ENCODE peak calls at places on chromosomes 6 and 20, in four cellular contexts. S is H1, P is H9, I is mesenchymal stem cell. U is an unnamed sample.

GRCh38 chr6:144644776-144645175 is 359.6 kb downstream of the UTRN start:
- DNase-seq in S (peak; percentile 33), P (no peak), I (no peak), U (peak; percentile 33)

GRCh38 chr6:120871416-120872261 is 462.6 kb downstream of the TBC1D32 start:
- DNase-seq in P (peak; percentile 46), S (no peak), I (no peak), U (no peak)

GRCh38 chr6:149484733-149485700 is at the start of gene ZC3H12D:
- DNase-seq in P (peak; percentile 59), S (no peak), I (peak; percentile 53), U (peak; percentile 33)

GRCh38 chr6:93787841-93788240 is 368.5 kb upstream of the EPHA7 start:
- DNase-seq in S (no peak), I (peak; percentile 54), P (no peak), U (no peak)

GRCh38 chr6:1670711-1671462 is 61.2 kb downstream of the FOXC1 start:
- DNase-seq in P (no peak), S (no peak), I (no peak), U (peak; percentile 69)

GRCh38 chr6:7991992-7992815 is 72.0 kb downstream of the BLOC1S5 start:
- DNase-seq in S (no peak), I (peak; percentile 63), P (no peak), U (peak; percentile 92)

GRCh38 chr20:34111057-34111711 is 859 bp downstream of the EIF2S2 start:
- DNase-seq in I (peak; percentile 84), P (no peak), S (no peak), U (peak; percentile 71)

GRCh38 chr20:25984933-25985332 is 288.3 kb upstream of the ZNF337 start:
- DNase-seq in P (no peak), I (no peak), S (no peak), U (peak; percentile 49)

DNA sequence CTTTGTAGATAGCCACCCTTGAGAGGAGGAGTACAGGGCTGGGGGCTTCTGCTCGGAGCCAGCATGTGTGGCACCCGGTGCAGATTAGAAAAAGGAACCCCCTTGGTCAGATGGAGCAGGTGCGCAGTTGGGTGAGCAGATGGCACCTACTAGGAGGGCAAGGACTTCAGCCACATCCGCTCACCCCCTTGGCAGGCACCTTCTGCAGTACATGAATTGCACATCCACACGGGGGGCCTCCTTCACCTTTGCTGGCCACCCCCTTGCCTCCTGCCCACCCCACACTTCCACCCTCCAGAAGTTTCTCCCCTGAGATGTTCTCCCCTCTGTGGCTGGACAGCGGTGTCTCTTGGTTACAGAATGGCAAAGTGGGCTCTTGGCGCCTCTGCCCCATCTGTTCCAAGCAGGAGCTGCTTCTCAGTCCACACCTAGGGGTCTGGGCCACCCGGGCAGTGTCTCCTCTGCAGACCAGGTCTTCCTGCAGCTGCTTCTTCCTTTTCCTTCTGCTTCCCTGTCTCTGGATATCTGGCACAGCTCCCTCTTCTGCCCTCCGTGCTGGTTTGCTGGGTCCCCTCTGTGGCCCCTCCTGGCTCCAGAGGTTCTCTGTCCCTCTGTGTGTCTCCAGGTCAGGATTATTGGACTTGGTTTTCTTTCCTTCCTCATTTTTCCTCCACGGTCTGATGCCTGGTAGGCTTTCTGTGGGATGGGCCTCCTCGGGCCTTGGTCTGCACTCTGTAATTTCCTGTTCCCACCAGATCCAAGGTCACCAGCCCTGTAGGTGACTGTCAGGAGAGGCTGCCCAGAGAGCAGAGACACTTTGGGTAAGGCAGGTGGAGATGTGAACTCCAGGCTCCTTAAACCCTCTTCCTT is 4.1 kb downstream of the MDFI start:
- DNase-seq in P (no peak), I (no peak), S (no peak), U (no peak)
- H4K91ac ChIP-seq in P (no peak overlapping the region), I (no peak overlapping the region), S (no peak overlapping the region), U (no peak overlapping the region)

DNA sequence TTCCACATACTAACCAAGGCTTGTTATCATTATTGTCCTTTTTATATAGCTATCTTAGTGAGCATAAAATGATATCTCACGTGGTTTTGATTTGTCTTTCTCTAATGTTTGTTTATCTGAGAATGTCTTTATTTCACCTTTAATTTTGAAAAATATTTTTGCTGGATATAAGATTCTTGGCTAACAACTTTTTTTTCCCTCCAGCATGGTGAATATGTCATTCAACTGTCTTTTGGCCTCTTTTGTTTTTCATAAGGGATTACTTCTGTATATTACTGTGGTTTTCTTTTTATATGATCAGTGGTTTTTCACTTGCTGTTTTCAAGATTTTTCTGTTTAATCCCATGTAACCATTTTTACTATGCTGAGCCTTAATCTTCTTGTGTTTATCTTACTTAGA is 141.0 kb downstream of the GRM1 start:
- DNase-seq in I (no peak), P (no peak), S (no peak), U (no peak)
- H2BK5ac ChIP-seq in I (no peak overlapping the region), P (no peak overlapping the region), S (no peak overlapping the region), U (no peak overlapping the region)

DNA sequence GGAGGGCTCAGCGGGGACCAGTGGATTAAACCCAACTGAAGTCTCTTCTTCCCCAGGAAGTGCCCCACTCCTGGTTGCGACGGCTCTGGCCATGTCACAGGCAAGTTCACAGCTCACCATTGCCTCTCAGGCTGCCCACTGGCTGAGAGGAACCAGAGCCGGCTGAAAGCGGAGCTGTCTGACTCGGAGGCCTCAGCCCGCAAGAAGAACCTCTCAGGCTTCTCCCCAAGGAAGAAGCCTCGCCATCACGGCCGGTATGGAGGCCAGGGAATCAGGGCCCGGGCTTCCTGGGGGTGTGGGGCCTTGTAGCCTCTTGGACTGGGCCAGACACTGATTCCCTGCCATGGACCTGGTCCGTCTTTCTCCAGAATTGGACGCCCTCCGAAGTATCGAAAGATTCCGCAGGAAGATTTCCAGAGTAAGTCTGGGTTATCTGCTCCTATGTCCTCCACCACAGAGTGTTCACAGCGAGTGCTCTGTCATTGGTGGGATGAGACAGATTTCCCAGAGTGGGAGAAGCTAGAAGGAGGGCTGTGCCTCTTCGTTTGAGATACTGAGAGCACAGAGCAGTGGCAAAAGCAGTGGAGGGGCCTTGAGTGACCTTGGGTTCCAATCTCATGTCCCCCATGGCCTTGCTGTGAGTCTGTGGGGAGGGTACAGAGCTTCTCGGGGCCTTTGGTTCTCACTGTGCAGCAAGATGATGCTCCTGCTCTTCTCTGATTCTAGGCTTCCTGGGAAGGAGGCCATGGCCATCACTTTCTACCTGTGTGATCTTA is 22.6 kb upstream of the SGK2 start:
- DNase-seq in S (no peak), I (no peak), P (no peak), U (no peak)
- H4K91ac ChIP-seq in S (no peak overlapping the region), I (no peak overlapping the region), P (no peak overlapping the region), U (no peak overlapping the region)

GRCh38 chr6:170279977-170280688 is 10.7 kb downstream of the DLL1 start:
- DNase-seq in P (no peak), S (no peak), I (no peak), U (peak; percentile 12)

GRCh38 chr6:170280689-170281045 is 10.2 kb downstream of the DLL1 start:
- DNase-seq in S (no peak), I (no peak), P (no peak), U (no peak)

GRCh38 chr6:170282512-170283158 is 8.2 kb downstream of the DLL1 start:
- DNase-seq in S (no peak), I (no peak), P (no peak), U (no peak)

GRCh38 chr6:170283212-170284081 is 7.4 kb downstream of the DLL1 start:
- DNase-seq in P (no peak), I (no peak), S (no peak), U (no peak)

DNA sequence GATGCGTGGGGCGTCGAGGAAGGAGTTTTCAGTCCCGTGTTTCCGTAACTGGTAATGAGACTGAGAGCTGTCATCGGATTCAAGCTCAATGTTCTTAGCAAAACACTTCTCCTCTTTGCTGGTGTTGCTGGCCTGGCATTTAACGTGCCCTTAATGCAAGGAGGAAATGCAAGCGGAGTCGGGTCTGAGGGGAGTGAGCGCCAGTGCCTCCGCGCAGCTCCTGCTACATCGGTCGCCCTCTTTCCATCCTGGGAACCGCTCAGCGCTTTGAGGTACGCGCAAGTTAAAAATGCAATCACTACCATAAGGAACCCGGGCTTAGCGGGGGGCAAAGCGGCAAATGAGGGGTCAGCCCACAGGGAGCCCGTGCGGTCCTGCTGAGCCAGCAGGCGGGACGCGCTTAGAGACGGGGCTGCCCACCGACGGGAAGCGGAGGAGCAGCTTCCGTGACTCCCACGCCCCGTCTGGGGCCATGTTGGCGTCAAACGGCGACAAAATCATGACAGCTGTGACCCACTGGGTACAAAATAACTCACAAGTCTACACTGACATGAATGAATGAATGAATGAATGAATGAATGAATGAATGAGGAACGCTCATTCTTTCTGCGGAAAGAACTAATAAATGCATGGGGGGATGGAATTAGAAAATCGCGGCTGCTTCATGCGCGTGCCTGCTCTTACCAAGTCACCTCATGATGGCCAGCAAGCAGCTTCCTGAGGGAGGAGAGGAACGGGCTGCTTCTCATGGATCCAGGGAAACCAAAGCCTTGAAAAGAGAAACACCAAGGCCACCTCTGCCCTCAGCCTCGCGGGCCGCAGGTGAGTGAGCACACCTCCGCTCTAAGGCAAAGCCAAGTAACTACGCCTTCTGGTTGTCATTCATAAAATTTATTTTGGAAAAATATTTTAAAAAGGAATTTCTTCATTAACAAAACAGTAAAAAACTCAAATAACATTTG is 9.3 kb downstream of the DLL1 start:
- DNase-seq in S (no peak), I (no peak), P (no peak), U (no peak)
- H2BK5ac ChIP-seq in S (no peak overlapping the region), I (no peak overlapping the region), P (no peak overlapping the region), U (no peak overlapping the region)

GRCh38 chr6:161353208-161353613 is 79.3 kb upstream of the AGPAT4 start:
- DNase-seq in S (peak; percentile 66), I (peak; percentile 6), P (peak; percentile 89), U (no peak)
- H4K91ac ChIP-seq in S (no peak overlapping the region), I (no peak overlapping the region), P (no peak overlapping the region), U (no peak overlapping the region)

DNA sequence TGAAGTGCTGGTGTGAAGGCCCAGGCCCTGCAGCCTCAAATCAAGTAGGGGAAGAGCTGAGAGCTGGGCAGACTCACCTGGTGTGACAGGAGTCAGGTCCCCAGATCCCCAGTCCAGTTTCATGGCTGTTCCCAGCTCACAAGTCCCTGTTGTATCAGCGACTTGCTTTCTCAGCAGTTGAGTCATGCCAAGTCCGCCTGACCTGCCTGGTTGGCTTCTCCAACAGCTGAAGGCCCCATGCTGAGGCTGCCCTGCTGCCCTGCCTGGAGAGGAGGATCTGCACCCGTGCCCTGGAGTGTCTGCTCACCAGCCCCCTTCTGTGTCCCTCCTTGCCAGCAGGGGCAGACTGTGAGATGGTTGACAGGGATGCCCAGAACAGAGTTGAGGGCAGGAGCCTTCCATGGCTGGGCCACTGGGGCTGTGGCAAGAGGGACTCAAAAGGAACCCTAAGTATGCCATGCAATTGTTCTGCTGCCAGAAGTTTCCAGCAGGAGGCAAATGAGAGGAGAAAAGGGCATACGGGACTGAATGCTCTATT is 39.3 kb upstream of the TRAF3IP2 start:
- DNase-seq in I (no peak), S (no peak), P (no peak), U (no peak)
- H2BK5ac ChIP-seq in I (no peak overlapping the region), S (peak overlapping the region; percentile 21), P (no peak overlapping the region), U (no peak overlapping the region)

GRCh38 chr20:31666258-31667042 is 28.7 kb downstream of the COX4I2 start:
- DNase-seq in S (no peak), P (no peak), I (no peak), U (no peak)
- H4K91ac ChIP-seq in S (no peak overlapping the region), P (no peak overlapping the region), I (peak overlapping the region; percentile 36), U (no peak overlapping the region)